ENCODE peak calls at places on chromosomes 3 and 15, in eight cellular contexts. O is body of pancreas, A is endothelial cell, Y is progenitor cell of endocrine pancreas, K is fibroblast of pulmonary artery, H is heart right ventricle, E is AG09309, T is MCF 10A. J is an unnamed sample.

GRCh38 chr15:99944131-99944530 is 210.9 kb upstream of the LYSMD4 start:
- DNase-seq in O (no peak), A (no peak), Y (no peak), K (no peak), H (no peak), E (no peak), T (no peak), J (no peak)

GRCh38 chr15:43524254-43524847 is 6.9 kb downstream of the MAP1A start:
- DNase-seq in O (no peak), A (no peak), Y (no peak), K (no peak), H (no peak), E (no peak), T (no peak), J (no peak)

GRCh38 chr3:129481783-129482332 is 41.8 kb downstream of the IFT122 start:
- DNase-seq in O (no peak), A (no peak), Y (no peak), K (peak), H (no peak), E (no peak), T (peak), J (peak)

GRCh38 chr3:169272533-169272932 is 391.0 kb downstream of the MECOM start:
- DNase-seq in O (peak), A (no peak), Y (no peak), K (no peak), H (no peak), E (no peak), T (no peak), J (no peak)

GRCh38 chr15:41983621-41984571 is 11.5 kb upstream of the EHD4 start:
- DNase-seq in O (no peak), A (no peak), Y (no peak), K (no peak), H (no peak), E (no peak), T (no peak), J (no peak)

GRCh38 chr3:138188013-138188352 is 882 bp downstream of the ARMC8 start:
- DNase-seq in O (no peak), A (no peak), Y (no peak), K (peak), H (no peak), E (no peak), T (peak), J (no peak)

GRCh38 chr3:49554639-49555265 is 475 bp downstream of the BSN start:
- DNase-seq in O (no peak), A (peak), Y (peak), K (peak), H (peak), E (no peak), T (no peak), J (peak)

GRCh38 chr3:128011140-128011539 is 41.1 kb upstream of the SEC61A1 start:
- DNase-seq in O (peak), A (peak), Y (peak), K (peak), H (no peak), E (no peak), T (peak), J (peak)

GRCh38 chr3:12345141-12345561 is 56.3 kb downstream of the PPARG start:
- DNase-seq in O (no peak), A (no peak), Y (no peak), K (peak), H (no peak), E (no peak), T (peak), J (no peak)

GRCh38 chr15:70892002-70892911 is at the start of the genes LRRC49 and THAP10:
- DNase-seq in O (peak), A (peak), Y (peak), K (peak), H (peak), E (peak), T (peak), J (peak)

GRCh38 chr3:132554437-132554836 is 42.6 kb upstream of the ACKR4 start:
- DNase-seq in O (peak), A (no peak), Y (no peak), K (peak), H (no peak), E (no peak), T (no peak), J (no peak)

GRCh38 chr3:5126586-5126985 is 4.5 kb downstream of the ARL8B start:
- DNase-seq in O (no peak), A (no peak), Y (no peak), K (peak), H (no peak), E (no peak), T (peak), J (no peak)

GRCh38 chr3:68057637-68058320 is 403.4 kb upstream of the SUCLG2 start:
- DNase-seq in O (no peak), A (no peak), Y (no peak), K (no peak), H (no peak), E (no peak), T (no peak), J (peak)

GRCh38 chr3:42822828-42823227 is 13.6 kb downstream of the ACKR2 start:
- DNase-seq in O (no peak), A (no peak), Y (no peak), K (no peak), H (no peak), E (no peak), T (peak), J (no peak)

GRCh38 chr15:25056484-25057429 is 102.0 kb downstream of the SNRPN start:
- DNase-seq in O (no peak), A (no peak), Y (peak), K (no peak), H (peak), E (no peak), T (no peak), J (peak)

GRCh38 chr15:78006567-78007205 is 70.8 kb downstream of the TBC1D2B start:
- DNase-seq in O (peak), A (no peak), Y (no peak), K (no peak), H (peak), E (no peak), T (no peak), J (no peak)

GRCh38 chr3:53167418-53168174 is 6.6 kb downstream of the PRKCD start:
- DNase-seq in O (no peak), A (no peak), Y (no peak), K (peak), H (no peak), E (no peak), T (no peak), J (no peak)

GRCh38 chr15:45144775-45145174 is 15.0 kb downstream of the DUOX1 start:
- DNase-seq in O (no peak), A (no peak), Y (no peak), K (no peak), H (no peak), E (no peak), T (no peak), J (no peak)

GRCh38 chr3:11197471-11197870 is 43.2 kb downstream of the HRH1 start:
- DNase-seq in O (no peak), A (no peak), Y (no peak), K (no peak), H (no peak), E (peak), T (no peak), J (no peak)

GRCh38 chr3:187693431-187693830 is 8.9 kb downstream of the RTP2 start:
- DNase-seq in O (no peak), A (no peak), Y (no peak), K (no peak), H (no peak), E (no peak), T (no peak), J (no peak)

GRCh38 chr15:70164156-70164900 is 66.6 kb upstream of the TLE3 start:
- DNase-seq in O (no peak), A (no peak), Y (no peak), K (no peak), H (no peak), E (no peak), T (no peak), J (no peak)

GRCh38 chr3:84836961-84837360 is 121.8 kb upstream of the CADM2 start:
- DNase-seq in O (peak), A (peak), Y (no peak), K (no peak), H (peak), E (no peak), T (peak), J (no peak)

GRCh38 chr3:68467465-68467864 is 464.9 kb downstream of the TAFA4 start:
- DNase-seq in O (no peak), A (no peak), Y (no peak), K (no peak), H (no peak), E (no peak), T (no peak), J (no peak)

GRCh38 chr15:63752075-63752684 is 81.6 kb downstream of the HERC1 start:
- DNase-seq in O (peak), A (peak), Y (no peak), K (peak), H (peak), E (no peak), T (peak), J (peak)
- TF ChIP-seq CTCF in O (peak), A (peak), Y (peak), K (peak), H (peak), E (peak), T (peak), J (peak)

GRCh38 chr15:63210151-63211051 is 21.0 kb downstream of the RAB8B start:
- DNase-seq in O (no peak), A (no peak), Y (no peak), K (no peak), H (no peak), E (peak), T (no peak), J (peak)
- TF ChIP-seq CTCF in O (no peak), A (no peak), Y (no peak), K (no peak), H (no peak), E (no peak), T (no peak), J (no peak)

GRCh38 chr15:66707310-66708160 is 5.5 kb downstream of the SMAD6 start:
- DNase-seq in O (peak), A (peak), Y (peak), K (peak), H (no peak), E (no peak), T (no peak), J (no peak)
- TF ChIP-seq CTCF in O (peak), A (no peak), Y (peak), K (peak), H (no peak), E (peak), T (no peak), J (no peak)

DNA sequence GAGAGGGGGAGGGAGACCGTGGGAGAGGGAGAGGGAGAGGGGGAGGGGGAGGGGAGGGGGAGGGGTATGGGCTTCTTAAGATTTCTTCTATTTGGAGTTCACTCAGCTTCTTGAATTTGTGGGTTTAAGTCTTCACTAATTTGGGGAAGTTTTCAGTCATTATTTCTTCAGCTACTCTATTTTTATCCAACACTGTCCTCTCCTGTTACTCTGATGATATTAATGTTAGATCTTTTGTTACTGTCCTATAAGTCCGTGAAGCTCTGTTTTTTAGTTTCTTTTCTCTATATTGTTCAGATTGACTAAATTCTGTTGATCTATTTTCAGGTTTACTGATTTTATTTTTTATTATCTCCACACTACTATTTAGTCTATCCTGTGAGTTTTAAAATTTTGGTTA is 351.5 kb upstream of the TPM1 start:
- DNase-seq in O (no peak), A (no peak), Y (no peak), K (peak), H (no peak), E (no peak), T (no peak), J (no peak)
- TF ChIP-seq CTCF in O (no peak), A (no peak), Y (no peak), K (no peak), H (no peak), E (peak), T (no peak), J (no peak)

GRCh38 chr15:75204340-75205063 is 2.8 kb downstream of the C15orf39 start:
- DNase-seq in O (peak), A (peak), Y (peak), K (peak), H (peak), E (peak), T (peak), J (peak)
- TF ChIP-seq CTCF in O (peak), A (peak), Y (peak), K (peak), H (peak), E (peak), T (peak), J (peak)

GRCh38 chr3:18393906-18394305 is 31.2 kb downstream of the SATB1 start:
- DNase-seq in O (no peak), A (no peak), Y (no peak), K (peak), H (no peak), E (no peak), T (peak), J (no peak)

GRCh38 chr3:18385706-18386105 is 39.4 kb downstream of the SATB1 start:
- DNase-seq in O (no peak), A (no peak), Y (no peak), K (no peak), H (no peak), E (no peak), T (no peak), J (no peak)

GRCh38 chr3:18386274-18386673 is 38.9 kb downstream of the SATB1 start:
- DNase-seq in O (no peak), A (no peak), Y (no peak), K (no peak), H (no peak), E (no peak), T (no peak), J (no peak)

GRCh38 chr3:18390024-18390660 is 35.0 kb downstream of the SATB1 start:
- DNase-seq in O (no peak), A (no peak), Y (no peak), K (no peak), H (no peak), E (no peak), T (no peak), J (no peak)

DNA sequence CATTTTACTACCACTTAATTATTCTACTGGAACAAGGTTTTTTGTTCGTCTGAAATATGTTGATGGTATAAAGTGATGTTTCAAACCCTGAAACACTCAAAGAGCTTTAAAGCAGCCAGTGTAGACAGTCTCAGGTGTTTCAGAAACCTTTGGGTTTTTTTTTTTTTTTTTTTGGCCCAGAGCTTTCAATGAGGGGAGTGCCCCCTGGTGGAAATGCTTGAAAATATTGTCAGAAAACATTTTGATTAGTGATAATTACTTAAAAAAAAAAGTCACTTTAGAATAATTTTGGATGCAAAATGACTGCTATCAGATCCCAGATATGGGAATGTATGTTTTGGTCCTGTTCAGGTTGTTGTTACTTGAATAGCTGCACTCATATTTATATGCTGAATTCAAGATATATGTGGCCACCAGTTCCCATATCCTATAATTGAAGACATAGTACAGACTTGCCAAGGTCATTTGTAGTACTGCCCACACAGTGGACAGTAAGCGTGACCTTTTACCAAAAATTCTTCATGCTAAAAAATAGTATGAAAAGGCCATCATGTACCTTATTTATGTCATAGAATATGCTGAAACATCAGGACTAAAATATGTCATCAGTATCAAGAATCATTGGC is 35.9 kb downstream of the SATB1 start:
- DNase-seq in O (peak), A (peak), Y (no peak), K (peak), H (no peak), E (no peak), T (peak), J (no peak)
- TF ChIP-seq CTCF in O (peak), A (peak), Y (peak), K (peak), H (peak), E (peak), T (peak), J (peak)

J was measured in activated CD8-positive, alpha-beta T cell treated with anti-CD3 and anti-CD28 coated beads for 36 hours.